ENCODE peak calls at places on chromosomes 16 and 17, in four cellular contexts. S is nephron progenitor cell, F is WTC11, Q is ACHN. I is an unnamed sample.

GRCh38 chr17:78367193-78367592 is 7.3 kb upstream of the SOCS3 start:
- DNase-seq in S (no peak), F (no peak), Q (no peak), I (peak)

GRCh38 chr17:79027274-79027924 is 3.4 kb downstream of the C1QTNF1 start:
- DNase-seq in S (no peak), F (no peak), Q (no peak), I (peak)

GRCh38 chr17:2876467-2876866 is 80.2 kb downstream of the RAP1GAP2 start:
- DNase-seq in S (no peak), F (no peak), Q (no peak), I (peak)

GRCh38 chr16:48930951-48931553 is 321.1 kb upstream of the N4BP1 start:
- DNase-seq in S (no peak), F (no peak), Q (no peak), I (no peak)

GRCh38 chr16:22250522-22250921 is 44.4 kb downstream of the EEF2K start:
- DNase-seq in S (no peak), F (no peak), Q (no peak), I (no peak)

GRCh38 chr17:45229681-45230409 is 8.2 kb downstream of the FMNL1 start:
- DNase-seq in S (no peak), F (no peak), Q (no peak), I (peak)

GRCh38 chr17:82012482-82013295 is 10.0 kb downstream of the CENPX start:
- DNase-seq in S (no peak), F (no peak), Q (no peak), I (no peak)

GRCh38 chr16:29868396-29868795 is 5.4 kb upstream of the CDIPT start:
- DNase-seq in S (no peak), F (no peak), Q (no peak), I (no peak)

GRCh38 chr17:43216762-43217613 is 5.3 kb downstream of the TMEM106A start:
- DNase-seq in S (no peak), F (no peak), Q (no peak), I (no peak)

GRCh38 chr16:89009343-89010209 is 32.6 kb upstream of the CBFA2T3 start:
- DNase-seq in S (peak), F (peak), Q (peak), I (peak)

GRCh38 chr17:45123930-45124796 is 8.2 kb downstream of the PLCD3 start:
- DNase-seq in S (no peak), F (no peak), Q (peak), I (peak)

GRCh38 chr17:81432873-81433451 is 37.7 kb downstream of the BAHCC1 start:
- DNase-seq in S (no peak), F (no peak), Q (peak), I (no peak)

GRCh38 chr17:67718325-67718941 is 697 bp downstream of the NOL11 start:
- DNase-seq in S (peak), F (no peak), Q (peak), I (peak)

GRCh38 chr17:65123757-65124675 is 13.2 kb upstream of the RGS9 start:
- DNase-seq in S (no peak), F (no peak), Q (no peak), I (peak)

GRCh38 chr16:228917-229730 is at the start of gene LUC7L:
- DNase-seq in S (peak), F (peak), Q (peak), I (peak)

GRCh38 chr16:82358601-82359221 is 188.7 kb upstream of the MPHOSPH6 start:
- DNase-seq in S (no peak), F (no peak), Q (no peak), I (no peak)

GRCh38 chr17:15885770-15886169 is 59.2 kb upstream of the ADORA2B start:
- DNase-seq in S (no peak), F (no peak), Q (no peak), I (no peak)

GRCh38 chr17:61338000-61338864 is 61.4 kb upstream of the TBX2 start:
- DNase-seq in S (no peak), F (no peak), Q (peak), I (no peak)

GRCh38 chr17:83186226-83186625 is 106.8 kb downstream of the METRNL start:
- DNase-seq in S (peak), F (peak), Q (no peak), I (peak)

GRCh38 chr16:87392823-87393679 is 915 bp downstream of the MAP1LC3B start:
- DNase-seq in S (peak), F (peak), Q (peak), I (peak)

GRCh38 chr17:45985447-45985846 is 13.6 kb upstream of the STH start:
- DNase-seq in S (no peak), F (no peak), Q (no peak), I (no peak)

GRCh38 chr16:75289189-75289588 is 37.8 kb upstream of the BCAR1 start:
- DNase-seq in S (no peak), F (no peak), Q (peak), I (peak)

GRCh38 chr17:5419959-5420653 is at the start of gene RPAIN:
- DNase-seq in S (peak), F (peak), Q (peak), I (peak)

GRCh38 chr16:20192801-20193200 is 119.1 kb upstream of the GPR139 start:
- DNase-seq in S (no peak), F (no peak), Q (no peak), I (no peak)

GRCh38 chr16:55989569-55989907 is 114.4 kb upstream of the CES5A start:
- DNase-seq in S (no peak), F (no peak), Q (no peak), I (no peak)

GRCh38 chr16:28042856-28043255 is 20.7 kb downstream of the GSG1L start:
- DNase-seq in S (no peak), F (no peak), Q (no peak), I (no peak)

GRCh38 chr17:78818932-78819331 is 21.7 kb downstream of the USP36 start:
- DNase-seq in S (no peak), F (no peak), Q (no peak), I (no peak)

GRCh38 chr17:43645765-43646481 is 15.8 kb downstream of the MEOX1 start:
- DNase-seq in S (peak), F (peak), Q (peak), I (peak)

GRCh38 chr17:77490361-77491183 is 349.8 kb downstream of the SEC14L1 start:
- DNase-seq in S (no peak), F (no peak), Q (no peak), I (peak)

GRCh38 chr17:76957600-76958464 is 89.6 kb downstream of the MGAT5B start:
- DNase-seq in S (no peak), F (no peak), Q (no peak), I (no peak)

GRCh38 chr17:74758846-74759163 is 10.4 kb downstream of the NHERF1 start:
- DNase-seq in S (no peak), F (no peak), Q (peak), I (no peak)

GRCh38 chr16:86631441-86631840 is 53.1 kb downstream of the FOXL1 start:
- DNase-seq in S (no peak), F (no peak), Q (no peak), I (no peak)

GRCh38 chr16:19864566-19864965 is 20.1 kb downstream of the GPRC5B start:
- DNase-seq in S (no peak), F (no peak), Q (no peak), I (no peak)

GRCh38 chr16:57682809-57683318 is 11.7 kb upstream of the DRC7 start:
- DNase-seq in S (no peak), F (no peak), Q (no peak), I (no peak)

GRCh38 chr16:85988723-85989313 is 89.9 kb downstream of the IRF8 start:
- DNase-seq in S (no peak), F (no peak), Q (no peak), I (peak)

GRCh38 chr17:38653679-38654078 is 21.1 kb downstream of the EPOP start:
- DNase-seq in S (no peak), F (no peak), Q (no peak), I (no peak)

GRCh38 chr16:54169112-54169511 is 117.5 kb downstream of the IRX3 start:
- DNase-seq in S (no peak), F (no peak), Q (no peak), I (no peak)

GRCh38 chr16:84397090-84397489 is 28.8 kb downstream of the ATP2C2 start:
- DNase-seq in S (no peak), F (no peak), Q (no peak), I (no peak)

GRCh38 chr17:4038076-4038475 is 73.8 kb upstream of the ATP2A3 start:
- DNase-seq in S (no peak), F (no peak), Q (no peak), I (no peak)